ENCODE peak calls at places on chromosomes 16 and 17, in six cellular contexts. K is activated CD4-positive, alpha-beta T cell treated with anti-CD3 and anti-CD28 coated beads, Interleukin-2, amount 50 U/mL, for 1 hour; B is left cardiac atrium; U is cerebellar nuclear complex; Y is T-helper 17 cell; L is EL. W is an unnamed sample.

GRCh38 chr16:17031484-17032268 is 439.1 kb downstream of the XYLT1 start:
- DNase-seq in K (no peak), B (no peak), U (no peak), Y (no peak), L (no peak), W (no peak)

GRCh38 chr17:50205111-50205821 is 3.8 kb upstream of the COL1A1 start:
- DNase-seq in K (no peak), B (peak), U (no peak), Y (no peak), L (peak), W (no peak)

GRCh38 chr16:30395155-30395991 is at the start of gene ZNF48:
- DNase-seq in K (peak), B (peak), U (peak), Y (peak), L (peak), W (no peak)

GRCh38 chr16:84959045-84959576 is 52.2 kb downstream of the ZDHHC7 start:
- DNase-seq in K (no peak), B (no peak), U (no peak), Y (no peak), L (no peak), W (no peak)

GRCh38 chr16:84794626-84795025 is 25.2 kb upstream of the CRISPLD2 start:
- DNase-seq in K (no peak), B (no peak), U (no peak), Y (no peak), L (no peak), W (no peak)

GRCh38 chr17:82086941-82087906 is 10.8 kb downstream of the FASN start:
- DNase-seq in K (no peak), B (peak), U (no peak), Y (no peak), L (no peak), W (no peak)

GRCh38 chr16:50209548-50210265 is 56.6 kb downstream of the TENT4B start:
- DNase-seq in K (no peak), B (no peak), U (no peak), Y (no peak), L (no peak), W (no peak)

GRCh38 chr16:53545433-53545832 is 42.4 kb upstream of the AKTIP start:
- DNase-seq in K (peak), B (no peak), U (no peak), Y (no peak), L (no peak), W (no peak)

GRCh38 chr16:57384248-57385070 is 12.2 kb downstream of the CX3CL1 start:
- DNase-seq in K (no peak), B (no peak), U (no peak), Y (no peak), L (no peak), W (no peak)

GRCh38 chr16:29232811-29233704 is 173.5 kb downstream of the NPIPB11 start:
- DNase-seq in K (no peak), B (no peak), U (no peak), Y (no peak), L (no peak), W (peak)

GRCh38 chr17:40363480-40363838 is 1.1 kb downstream of the GJD3 start:
- DNase-seq in K (no peak), B (peak), U (no peak), Y (no peak), L (peak), W (no peak)

GRCh38 chr16:241866-242265 is 7.2 kb downstream of the FAM234A start:
- DNase-seq in K (no peak), B (no peak), U (no peak), Y (no peak), L (no peak), W (no peak)

GRCh38 chr17:29347831-29348281 is 42.3 kb upstream of the TAOK1 start:
- DNase-seq in K (no peak), B (no peak), U (no peak), Y (no peak), L (peak), W (no peak)

GRCh38 chr16:86707171-86707570 is 128.8 kb downstream of the FOXL1 start:
- DNase-seq in K (no peak), B (no peak), U (no peak), Y (no peak), L (no peak), W (no peak)

GRCh38 chr17:80270836-80271235 is 10.2 kb downstream of the RNF213 start:
- DNase-seq in K (peak), B (no peak), U (no peak), Y (no peak), L (peak), W (no peak)

GRCh38 chr17:21677126-21677910 is 15.0 kb upstream of the KCNJ18 start:
- DNase-seq in K (no peak), B (no peak), U (no peak), Y (no peak), L (no peak), W (no peak)

GRCh38 chr17:33370384-33370783 is 77.3 kb upstream of the ASIC2 start:
- DNase-seq in K (no peak), B (no peak), U (no peak), Y (no peak), L (no peak), W (no peak)

GRCh38 chr16:86219655-86220445 is 290.5 kb upstream of the FOXF1 start:
- DNase-seq in K (no peak), B (no peak), U (no peak), Y (no peak), L (peak), W (no peak)

GRCh38 chr16:77183137-77183536 is 7.9 kb upstream of the MON1B start:
- DNase-seq in K (no peak), B (no peak), U (no peak), Y (no peak), L (no peak), W (no peak)

GRCh38 chr16:26665166-26665939 is 401.4 kb upstream of the C16orf82 start:
- DNase-seq in K (no peak), B (no peak), U (no peak), Y (no peak), L (no peak), W (no peak)

GRCh38 chr17:73490851-73491250 is 153.4 kb downstream of the SDK2 start:
- DNase-seq in K (no peak), B (no peak), U (no peak), Y (no peak), L (no peak), W (no peak)

GRCh38 chr17:40450175-40450574 is 6.9 kb downstream of the IGFBP4 start:
- DNase-seq in K (peak), B (no peak), U (no peak), Y (no peak), L (peak), W (no peak)

GRCh38 chr17:69945698-69946185 is 129.3 kb upstream of the KCNJ16 start:
- DNase-seq in K (no peak), B (no peak), U (no peak), Y (no peak), L (peak), W (no peak)

GRCh38 chr16:78183886-78184553 is 84.6 kb downstream of the WWOX start:
- DNase-seq in K (no peak), B (no peak), U (peak), Y (no peak), L (no peak), W (no peak)

GRCh38 chr17:72351884-72352346 is 231.1 kb downstream of the SOX9 start:
- DNase-seq in K (no peak), B (no peak), U (no peak), Y (no peak), L (no peak), W (no peak)

GRCh38 chr17:31859487-31860008 is 504 bp upstream of the COPRS start:
- DNase-seq in K (no peak), B (no peak), U (no peak), Y (no peak), L (no peak), W (no peak)

GRCh38 chr17:2946130-2946529 is 117.3 kb downstream of the OR1D5 start:
- DNase-seq in K (no peak), B (no peak), U (no peak), Y (no peak), L (no peak), W (no peak)

GRCh38 chr17:77326636-77327035 is 185.9 kb downstream of the SEC14L1 start:
- DNase-seq in K (no peak), B (no peak), U (no peak), Y (no peak), L (no peak), W (no peak)

GRCh38 chr17:4008082-4008435 is 43.8 kb upstream of the ATP2A3 start:
- DNase-seq in K (no peak), B (no peak), U (no peak), Y (no peak), L (no peak), W (no peak)

GRCh38 chr17:80916246-80916645 is 75.4 kb upstream of the CHMP6 start:
- DNase-seq in K (no peak), B (no peak), U (no peak), Y (no peak), L (no peak), W (no peak)

GRCh38 chr16:75627856-75628255 is 4.8 kb upstream of the ADAT1 start:
- DNase-seq in K (no peak), B (no peak), U (no peak), Y (no peak), L (no peak), W (no peak)

GRCh38 chr16:83624436-83625120 is 183.2 kb upstream of the HSBP1 start:
- DNase-seq in K (no peak), B (no peak), U (no peak), Y (no peak), L (no peak), W (no peak)

GRCh38 chr17:32513579-32513978 is 26.8 kb downstream of the CDK5R1 start:
- DNase-seq in K (no peak), B (no peak), U (no peak), Y (no peak), L (no peak), W (no peak)

GRCh38 chr17:55336426-55336825 is 71.7 kb downstream of the HLF start:
- DNase-seq in K (no peak), B (no peak), U (no peak), Y (no peak), L (no peak), W (no peak)

GRCh38 chr17:72515291-72516065 is 394.7 kb downstream of the SOX9 start:
- DNase-seq in K (no peak), B (peak), U (peak), Y (no peak), L (peak), W (no peak)

GRCh38 chr16:47392114-47392513 is 68.7 kb downstream of the ITFG1 start:
- DNase-seq in K (no peak), B (no peak), U (no peak), Y (no peak), L (peak), W (no peak)

W was measured in vagina.